ENCODE peak calls at places on chromosomes 13 and 19, in seven cellular contexts. Q is uterus; M is naive thymus-derived CD8-positive, alpha-beta T cell; P is EH; C is neural crest cell; N is frontal cortex; J is T-helper 1 cell. O is an unnamed sample.
A peak's percentile ranks its signal among the peaks of the same experiment; 100 is the strongest.

GRCh38 chr19:772730-773436 is 22.0 kb downstream of the MISP start:
- DNase-seq in Q (no peak), M (no peak), P (no peak), C (no peak), N (no peak), J (no peak), O (no peak)

GRCh38 chr13:98496239-98496668 is 80.7 kb downstream of the STK24 start:
- DNase-seq in Q (no peak), M (no peak), P (peak; percentile 29), C (no peak), N (no peak), J (no peak), O (no peak)

GRCh38 chr13:113176822-113177221 is 18.4 kb downstream of the PROZ start:
- DNase-seq in Q (no peak), M (no peak), P (no peak), C (no peak), N (no peak), J (no peak), O (no peak)

GRCh38 chr13:112176746-112177119 is 109.8 kb downstream of the SOX1 start:
- DNase-seq in Q (no peak), M (peak; percentile 26), P (no peak), C (no peak), N (no peak), J (no peak), O (no peak)

GRCh38 chr19:39342647-39343305 is 555 bp downstream of the SAMD4B start:
- DNase-seq in Q (peak; percentile 41), M (no peak), P (peak; percentile 39), C (no peak), N (no peak), J (no peak), O (no peak)

GRCh38 chr19:42422576-42423461 is 4.4 kb downstream of the LIPE start:
- DNase-seq in Q (no peak), M (peak; percentile 83), P (no peak), C (peak; percentile 68), N (peak; percentile 41), J (peak; percentile 29), O (no peak)

GRCh38 chr13:33139186-33139585 is 123.0 kb downstream of the KL start:
- DNase-seq in Q (peak; percentile 31), M (no peak), P (no peak), C (no peak), N (no peak), J (no peak), O (no peak)

GRCh38 chr13:44618326-44618725 is 42.2 kb upstream of the TSC22D1 start:
- DNase-seq in Q (no peak), M (no peak), P (peak; percentile 25), C (no peak), N (no peak), J (no peak), O (no peak)

GRCh38 chr13:82165396-82166174 is 1716.7 kb downstream of the SLITRK1 start:
- DNase-seq in Q (no peak), M (peak; percentile 54), P (no peak), C (no peak), N (no peak), J (no peak), O (no peak)

GRCh38 chr19:32580901-32581703 is at the start of gene PDCD5:
- DNase-seq in Q (peak; percentile 94), M (peak; percentile 98), P (peak; percentile 93), C (peak; percentile 86), N (peak; percentile 98), J (peak; percentile 95), O (peak; percentile 91)

GRCh38 chr13:81907973-81908372 is 1567.0 kb upstream of the SPRY2 start:
- DNase-seq in Q (no peak), M (no peak), P (no peak), C (no peak), N (no peak), J (no peak), O (no peak)

GRCh38 chr19:50461066-50461875 is 15.0 kb upstream of the EMC10 start:
- DNase-seq in Q (no peak), M (peak; percentile 74), P (peak; percentile 65), C (peak; percentile 68), N (peak; percentile 84), J (no peak), O (peak; percentile 95)

GRCh38 chr19:49491030-49491803 is 3.8 kb downstream of the RPL13A start:
- DNase-seq in Q (no peak), M (no peak), P (no peak), C (no peak), N (no peak), J (no peak), O (no peak)

GRCh38 chr13:49754146-49754545 is 38.3 kb downstream of the KPNA3 start:
- DNase-seq in Q (no peak), M (no peak), P (no peak), C (no peak), N (no peak), J (no peak), O (no peak)

GRCh38 chr13:98214707-98215106 is 37.6 kb upstream of the RNF113B start:
- DNase-seq in Q (no peak), M (no peak), P (no peak), C (no peak), N (no peak), J (no peak), O (no peak)

GRCh38 chr19:52237197-52237596 is 32.2 kb upstream of the ZNF766 start:
- DNase-seq in Q (no peak), M (no peak), P (no peak), C (no peak), N (no peak), J (no peak), O (no peak)

O was measured in HuH-7.5.